ENCODE peak calls at places on chromosomes 6 and 20, in eight cellular contexts. One of them, this sample, is unnamed.

GRCh38 chr6:97925504-97925903 is 642.5 kb upstream of the MMS22L start:
- DNase-seq in activated naive CD4-positive, alpha-beta T cell treated with anti-CD3 and anti-CD28 coated beads for 36 hours: no peak
- DNase-seq in stimulated activated CD8-positive, alpha-beta memory T cell treated with anti-CD3 and anti-CD28 coated beads, Interleukin-4, amount 100 ng/mL, for 1 hour: no peak
- DNase-seq in H54: no peak
- DNase-seq in activated CD4-positive, alpha-beta memory T cell treated with anti-CD3 and anti-CD28 coated beads for 36 hours: no peak
- DNase-seq in psoas muscle: no peak
- DNase-seq in Karpas-422: peak
- DNase-seq in anterior cingulate cortex: no peak
- DNase-seq in this sample: no peak

GRCh38 chr20:49505518-49505917 is 23.1 kb upstream of the KCNB1 start:
- DNase-seq in activated naive CD4-positive, alpha-beta T cell treated with anti-CD3 and anti-CD28 coated beads for 36 hours: no peak
- DNase-seq in stimulated activated CD8-positive, alpha-beta memory T cell treated with anti-CD3 and anti-CD28 coated beads, Interleukin-4, amount 100 ng/mL, for 1 hour: no peak
- DNase-seq in H54: no peak
- DNase-seq in activated CD4-positive, alpha-beta memory T cell treated with anti-CD3 and anti-CD28 coated beads for 36 hours: no peak
- DNase-seq in psoas muscle: peak
- DNase-seq in Karpas-422: no peak
- DNase-seq in anterior cingulate cortex: peak
- DNase-seq in this sample: no peak

GRCh38 chr6:104606361-104606760 is 253.4 kb downstream of the HACE1 start:
- DNase-seq in activated naive CD4-positive, alpha-beta T cell treated with anti-CD3 and anti-CD28 coated beads for 36 hours: no peak
- DNase-seq in stimulated activated CD8-positive, alpha-beta memory T cell treated with anti-CD3 and anti-CD28 coated beads, Interleukin-4, amount 100 ng/mL, for 1 hour: no peak
- DNase-seq in H54: no peak
- DNase-seq in activated CD4-positive, alpha-beta memory T cell treated with anti-CD3 and anti-CD28 coated beads for 36 hours: no peak
- DNase-seq in psoas muscle: no peak
- DNase-seq in Karpas-422: no peak
- DNase-seq in anterior cingulate cortex: no peak
- DNase-seq in this sample: no peak

GRCh38 chr6:36979343-36979742 is 6.7 kb downstream of the MTCH1 start:
- DNase-seq in activated naive CD4-positive, alpha-beta T cell treated with anti-CD3 and anti-CD28 coated beads for 36 hours: peak
- DNase-seq in stimulated activated CD8-positive, alpha-beta memory T cell treated with anti-CD3 and anti-CD28 coated beads, Interleukin-4, amount 100 ng/mL, for 1 hour: no peak
- DNase-seq in H54: no peak
- DNase-seq in activated CD4-positive, alpha-beta memory T cell treated with anti-CD3 and anti-CD28 coated beads for 36 hours: peak
- DNase-seq in psoas muscle: peak
- DNase-seq in Karpas-422: no peak
- DNase-seq in anterior cingulate cortex: peak
- DNase-seq in this sample: peak

GRCh38 chr6:26172496-26172958 is 85.3 kb downstream of the HFE start:
- DNase-seq in activated naive CD4-positive, alpha-beta T cell treated with anti-CD3 and anti-CD28 coated beads for 36 hours: peak
- DNase-seq in stimulated activated CD8-positive, alpha-beta memory T cell treated with anti-CD3 and anti-CD28 coated beads, Interleukin-4, amount 100 ng/mL, for 1 hour: no peak
- DNase-seq in H54: no peak
- DNase-seq in activated CD4-positive, alpha-beta memory T cell treated with anti-CD3 and anti-CD28 coated beads for 36 hours: no peak
- DNase-seq in psoas muscle: no peak
- DNase-seq in Karpas-422: peak
- DNase-seq in anterior cingulate cortex: no peak
- DNase-seq in this sample: peak

GRCh38 chr6:36290668-36291620 is 21.1 kb downstream of the PNPLA1 start:
- DNase-seq in activated naive CD4-positive, alpha-beta T cell treated with anti-CD3 and anti-CD28 coated beads for 36 hours: no peak
- DNase-seq in stimulated activated CD8-positive, alpha-beta memory T cell treated with anti-CD3 and anti-CD28 coated beads, Interleukin-4, amount 100 ng/mL, for 1 hour: no peak
- DNase-seq in H54: peak
- DNase-seq in activated CD4-positive, alpha-beta memory T cell treated with anti-CD3 and anti-CD28 coated beads for 36 hours: no peak
- DNase-seq in psoas muscle: no peak
- DNase-seq in Karpas-422: no peak
- DNase-seq in anterior cingulate cortex: no peak
- DNase-seq in this sample: peak

GRCh38 chr6:51844391-51844735 is 243.1 kb downstream of the PKHD1 start:
- DNase-seq in activated naive CD4-positive, alpha-beta T cell treated with anti-CD3 and anti-CD28 coated beads for 36 hours: no peak
- DNase-seq in stimulated activated CD8-positive, alpha-beta memory T cell treated with anti-CD3 and anti-CD28 coated beads, Interleukin-4, amount 100 ng/mL, for 1 hour: no peak
- DNase-seq in H54: no peak
- DNase-seq in activated CD4-positive, alpha-beta memory T cell treated with anti-CD3 and anti-CD28 coated beads for 36 hours: no peak
- DNase-seq in psoas muscle: no peak
- DNase-seq in Karpas-422: peak
- DNase-seq in anterior cingulate cortex: no peak
- DNase-seq in this sample: no peak

GRCh38 chr20:45343445-45343866 is 4.8 kb downstream of the SDC4 start:
- DNase-seq in activated naive CD4-positive, alpha-beta T cell treated with anti-CD3 and anti-CD28 coated beads for 36 hours: no peak
- DNase-seq in stimulated activated CD8-positive, alpha-beta memory T cell treated with anti-CD3 and anti-CD28 coated beads, Interleukin-4, amount 100 ng/mL, for 1 hour: no peak
- DNase-seq in H54: no peak
- DNase-seq in activated CD4-positive, alpha-beta memory T cell treated with anti-CD3 and anti-CD28 coated beads for 36 hours: no peak
- DNase-seq in psoas muscle: no peak
- DNase-seq in Karpas-422: no peak
- DNase-seq in anterior cingulate cortex: no peak
- DNase-seq in this sample: no peak

GRCh38 chr6:74320076-74320475 is 624.1 kb downstream of the CD109 start:
- DNase-seq in activated naive CD4-positive, alpha-beta T cell treated with anti-CD3 and anti-CD28 coated beads for 36 hours: no peak
- DNase-seq in stimulated activated CD8-positive, alpha-beta memory T cell treated with anti-CD3 and anti-CD28 coated beads, Interleukin-4, amount 100 ng/mL, for 1 hour: no peak
- DNase-seq in H54: no peak
- DNase-seq in activated CD4-positive, alpha-beta memory T cell treated with anti-CD3 and anti-CD28 coated beads for 36 hours: no peak
- DNase-seq in psoas muscle: no peak
- DNase-seq in Karpas-422: no peak
- DNase-seq in anterior cingulate cortex: no peak
- DNase-seq in this sample: no peak

GRCh38 chr20:53940883-53941546 is 129.4 kb downstream of the BCAS1 start:
- DNase-seq in activated naive CD4-positive, alpha-beta T cell treated with anti-CD3 and anti-CD28 coated beads for 36 hours: no peak
- DNase-seq in stimulated activated CD8-positive, alpha-beta memory T cell treated with anti-CD3 and anti-CD28 coated beads, Interleukin-4, amount 100 ng/mL, for 1 hour: no peak
- DNase-seq in H54: peak
- DNase-seq in activated CD4-positive, alpha-beta memory T cell treated with anti-CD3 and anti-CD28 coated beads for 36 hours: no peak
- DNase-seq in psoas muscle: no peak
- DNase-seq in Karpas-422: no peak
- DNase-seq in anterior cingulate cortex: no peak
- DNase-seq in this sample: no peak

GRCh38 chr6:9540534-9541126 is 874.2 kb downstream of the TFAP2A start:
- DNase-seq in activated naive CD4-positive, alpha-beta T cell treated with anti-CD3 and anti-CD28 coated beads for 36 hours: peak
- DNase-seq in stimulated activated CD8-positive, alpha-beta memory T cell treated with anti-CD3 and anti-CD28 coated beads, Interleukin-4, amount 100 ng/mL, for 1 hour: no peak
- DNase-seq in H54: no peak
- DNase-seq in activated CD4-positive, alpha-beta memory T cell treated with anti-CD3 and anti-CD28 coated beads for 36 hours: no peak
- DNase-seq in psoas muscle: no peak
- DNase-seq in Karpas-422: peak
- DNase-seq in anterior cingulate cortex: no peak
- DNase-seq in this sample: peak

GRCh38 chr6:34792605-34793500 is 970 bp downstream of the BLTP3A start:
- DNase-seq in activated naive CD4-positive, alpha-beta T cell treated with anti-CD3 and anti-CD28 coated beads for 36 hours: peak
- DNase-seq in stimulated activated CD8-positive, alpha-beta memory T cell treated with anti-CD3 and anti-CD28 coated beads, Interleukin-4, amount 100 ng/mL, for 1 hour: no peak
- DNase-seq in H54: peak
- DNase-seq in activated CD4-positive, alpha-beta memory T cell treated with anti-CD3 and anti-CD28 coated beads for 36 hours: peak
- DNase-seq in psoas muscle: no peak
- DNase-seq in Karpas-422: peak
- DNase-seq in anterior cingulate cortex: no peak
- DNase-seq in this sample: peak

GRCh38 chr6:88008411-88008810 is 39.2 kb upstream of the SPACA1 start:
- DNase-seq in activated naive CD4-positive, alpha-beta T cell treated with anti-CD3 and anti-CD28 coated beads for 36 hours: no peak
- DNase-seq in stimulated activated CD8-positive, alpha-beta memory T cell treated with anti-CD3 and anti-CD28 coated beads, Interleukin-4, amount 100 ng/mL, for 1 hour: no peak
- DNase-seq in H54: no peak
- DNase-seq in activated CD4-positive, alpha-beta memory T cell treated with anti-CD3 and anti-CD28 coated beads for 36 hours: no peak
- DNase-seq in psoas muscle: no peak
- DNase-seq in Karpas-422: no peak
- DNase-seq in anterior cingulate cortex: no peak
- DNase-seq in this sample: no peak

GRCh38 chr6:157763129-157763893 is 59.7 kb upstream of the SNX9 start:
- DNase-seq in activated naive CD4-positive, alpha-beta T cell treated with anti-CD3 and anti-CD28 coated beads for 36 hours: peak
- DNase-seq in stimulated activated CD8-positive, alpha-beta memory T cell treated with anti-CD3 and anti-CD28 coated beads, Interleukin-4, amount 100 ng/mL, for 1 hour: no peak
- DNase-seq in H54: peak
- DNase-seq in activated CD4-positive, alpha-beta memory T cell treated with anti-CD3 and anti-CD28 coated beads for 36 hours: peak
- DNase-seq in psoas muscle: peak
- DNase-seq in Karpas-422: peak
- DNase-seq in anterior cingulate cortex: no peak
- DNase-seq in this sample: peak

GRCh38 chr6:98995116-98995515 is 47.4 kb upstream of the FBXL4 start:
- DNase-seq in activated naive CD4-positive, alpha-beta T cell treated with anti-CD3 and anti-CD28 coated beads for 36 hours: no peak
- DNase-seq in stimulated activated CD8-positive, alpha-beta memory T cell treated with anti-CD3 and anti-CD28 coated beads, Interleukin-4, amount 100 ng/mL, for 1 hour: no peak
- DNase-seq in H54: no peak
- DNase-seq in activated CD4-positive, alpha-beta memory T cell treated with anti-CD3 and anti-CD28 coated beads for 36 hours: no peak
- DNase-seq in psoas muscle: no peak
- DNase-seq in Karpas-422: no peak
- DNase-seq in anterior cingulate cortex: no peak
- DNase-seq in this sample: no peak

GRCh38 chr6:50824505-50824904 is 5.8 kb downstream of the TFAP2B start:
- DNase-seq in activated naive CD4-positive, alpha-beta T cell treated with anti-CD3 and anti-CD28 coated beads for 36 hours: no peak
- DNase-seq in stimulated activated CD8-positive, alpha-beta memory T cell treated with anti-CD3 and anti-CD28 coated beads, Interleukin-4, amount 100 ng/mL, for 1 hour: no peak
- DNase-seq in H54: no peak
- DNase-seq in activated CD4-positive, alpha-beta memory T cell treated with anti-CD3 and anti-CD28 coated beads for 36 hours: no peak
- DNase-seq in psoas muscle: no peak
- DNase-seq in Karpas-422: no peak
- DNase-seq in anterior cingulate cortex: no peak
- DNase-seq in this sample: no peak

GRCh38 chr6:39003072-39003471 is 45.5 kb upstream of the GLP1R start:
- DNase-seq in activated naive CD4-positive, alpha-beta T cell treated with anti-CD3 and anti-CD28 coated beads for 36 hours: peak
- DNase-seq in stimulated activated CD8-positive, alpha-beta memory T cell treated with anti-CD3 and anti-CD28 coated beads, Interleukin-4, amount 100 ng/mL, for 1 hour: no peak
- DNase-seq in H54: no peak
- DNase-seq in activated CD4-positive, alpha-beta memory T cell treated with anti-CD3 and anti-CD28 coated beads for 36 hours: peak
- DNase-seq in psoas muscle: no peak
- DNase-seq in Karpas-422: peak
- DNase-seq in anterior cingulate cortex: no peak
- DNase-seq in this sample: peak

GRCh38 chr6:134732761-134733160 is 217.1 kb downstream of the ALDH8A1 start:
- DNase-seq in activated naive CD4-positive, alpha-beta T cell treated with anti-CD3 and anti-CD28 coated beads for 36 hours: no peak
- DNase-seq in stimulated activated CD8-positive, alpha-beta memory T cell treated with anti-CD3 and anti-CD28 coated beads, Interleukin-4, amount 100 ng/mL, for 1 hour: no peak
- DNase-seq in H54: no peak
- DNase-seq in activated CD4-positive, alpha-beta memory T cell treated with anti-CD3 and anti-CD28 coated beads for 36 hours: no peak
- DNase-seq in psoas muscle: no peak
- DNase-seq in Karpas-422: no peak
- DNase-seq in anterior cingulate cortex: no peak
- DNase-seq in this sample: no peak

GRCh38 chr6:132648356-132648755 is 10.6 kb downstream of the TAAR1 start:
- DNase-seq in activated naive CD4-positive, alpha-beta T cell treated with anti-CD3 and anti-CD28 coated beads for 36 hours: peak
- DNase-seq in stimulated activated CD8-positive, alpha-beta memory T cell treated with anti-CD3 and anti-CD28 coated beads, Interleukin-4, amount 100 ng/mL, for 1 hour: no peak
- DNase-seq in H54: no peak
- DNase-seq in activated CD4-positive, alpha-beta memory T cell treated with anti-CD3 and anti-CD28 coated beads for 36 hours: peak
- DNase-seq in psoas muscle: no peak
- DNase-seq in Karpas-422: no peak
- DNase-seq in anterior cingulate cortex: no peak
- DNase-seq in this sample: peak

GRCh38 chr20:11302436-11302835 is 615.3 kb upstream of the BTBD3 start:
- DNase-seq in activated naive CD4-positive, alpha-beta T cell treated with anti-CD3 and anti-CD28 coated beads for 36 hours: no peak
- DNase-seq in stimulated activated CD8-positive, alpha-beta memory T cell treated with anti-CD3 and anti-CD28 coated beads, Interleukin-4, amount 100 ng/mL, for 1 hour: no peak
- DNase-seq in H54: no peak
- DNase-seq in activated CD4-positive, alpha-beta memory T cell treated with anti-CD3 and anti-CD28 coated beads for 36 hours: no peak
- DNase-seq in psoas muscle: no peak
- DNase-seq in Karpas-422: no peak
- DNase-seq in anterior cingulate cortex: no peak
- DNase-seq in this sample: no peak

GRCh38 chr20:32155017-32155965 is 45.8 kb downstream of the TM9SF4 start:
- DNase-seq in activated naive CD4-positive, alpha-beta T cell treated with anti-CD3 and anti-CD28 coated beads for 36 hours: peak
- DNase-seq in stimulated activated CD8-positive, alpha-beta memory T cell treated with anti-CD3 and anti-CD28 coated beads, Interleukin-4, amount 100 ng/mL, for 1 hour: no peak
- DNase-seq in H54: peak
- DNase-seq in activated CD4-positive, alpha-beta memory T cell treated with anti-CD3 and anti-CD28 coated beads for 36 hours: peak
- DNase-seq in psoas muscle: peak
- DNase-seq in Karpas-422: peak
- DNase-seq in anterior cingulate cortex: no peak
- DNase-seq in this sample: peak

GRCh38 chr6:14758421-14759043 is 487.3 kb upstream of the JARID2 start:
- DNase-seq in activated naive CD4-positive, alpha-beta T cell treated with anti-CD3 and anti-CD28 coated beads for 36 hours: peak
- DNase-seq in stimulated activated CD8-positive, alpha-beta memory T cell treated with anti-CD3 and anti-CD28 coated beads, Interleukin-4, amount 100 ng/mL, for 1 hour: no peak
- DNase-seq in H54: no peak
- DNase-seq in activated CD4-positive, alpha-beta memory T cell treated with anti-CD3 and anti-CD28 coated beads for 36 hours: peak
- DNase-seq in psoas muscle: no peak
- DNase-seq in Karpas-422: no peak
- DNase-seq in anterior cingulate cortex: no peak
- DNase-seq in this sample: peak

GRCh38 chr6:49551126-49551865 is 828 bp downstream of the C6orf141 start:
- DNase-seq in activated naive CD4-positive, alpha-beta T cell treated with anti-CD3 and anti-CD28 coated beads for 36 hours: no peak
- DNase-seq in stimulated activated CD8-positive, alpha-beta memory T cell treated with anti-CD3 and anti-CD28 coated beads, Interleukin-4, amount 100 ng/mL, for 1 hour: no peak
- DNase-seq in H54: peak
- DNase-seq in activated CD4-positive, alpha-beta memory T cell treated with anti-CD3 and anti-CD28 coated beads for 36 hours: peak
- DNase-seq in psoas muscle: no peak
- DNase-seq in Karpas-422: no peak
- DNase-seq in anterior cingulate cortex: no peak
- DNase-seq in this sample: peak

GRCh38 chr6:133340557-133340956 is 99.4 kb downstream of the EYA4 start:
- DNase-seq in activated naive CD4-positive, alpha-beta T cell treated with anti-CD3 and anti-CD28 coated beads for 36 hours: no peak
- DNase-seq in stimulated activated CD8-positive, alpha-beta memory T cell treated with anti-CD3 and anti-CD28 coated beads, Interleukin-4, amount 100 ng/mL, for 1 hour: no peak
- DNase-seq in H54: no peak
- DNase-seq in activated CD4-positive, alpha-beta memory T cell treated with anti-CD3 and anti-CD28 coated beads for 36 hours: no peak
- DNase-seq in psoas muscle: no peak
- DNase-seq in Karpas-422: no peak
- DNase-seq in anterior cingulate cortex: no peak
- DNase-seq in this sample: no peak

GRCh38 chr6:157990321-157991066 is 8.8 kb downstream of the SYNJ2 start:
- DNase-seq in activated naive CD4-positive, alpha-beta T cell treated with anti-CD3 and anti-CD28 coated beads for 36 hours: peak
- DNase-seq in stimulated activated CD8-positive, alpha-beta memory T cell treated with anti-CD3 and anti-CD28 coated beads, Interleukin-4, amount 100 ng/mL, for 1 hour: no peak
- DNase-seq in H54: no peak
- DNase-seq in activated CD4-positive, alpha-beta memory T cell treated with anti-CD3 and anti-CD28 coated beads for 36 hours: peak
- DNase-seq in psoas muscle: no peak
- DNase-seq in Karpas-422: no peak
- DNase-seq in anterior cingulate cortex: no peak
- DNase-seq in this sample: peak

GRCh38 chr6:4397307-4397706 is 261.9 kb upstream of the ECI2 start:
- DNase-seq in activated naive CD4-positive, alpha-beta T cell treated with anti-CD3 and anti-CD28 coated beads for 36 hours: no peak
- DNase-seq in stimulated activated CD8-positive, alpha-beta memory T cell treated with anti-CD3 and anti-CD28 coated beads, Interleukin-4, amount 100 ng/mL, for 1 hour: no peak
- DNase-seq in H54: no peak
- DNase-seq in activated CD4-positive, alpha-beta memory T cell treated with anti-CD3 and anti-CD28 coated beads for 36 hours: no peak
- DNase-seq in psoas muscle: peak
- DNase-seq in Karpas-422: no peak
- DNase-seq in anterior cingulate cortex: no peak
- DNase-seq in this sample: no peak

GRCh38 chr6:21679761-21680265 is 86.3 kb downstream of the SOX4 start:
- DNase-seq in activated naive CD4-positive, alpha-beta T cell treated with anti-CD3 and anti-CD28 coated beads for 36 hours: no peak
- DNase-seq in stimulated activated CD8-positive, alpha-beta memory T cell treated with anti-CD3 and anti-CD28 coated beads, Interleukin-4, amount 100 ng/mL, for 1 hour: no peak
- DNase-seq in H54: peak
- DNase-seq in activated CD4-positive, alpha-beta memory T cell treated with anti-CD3 and anti-CD28 coated beads for 36 hours: no peak
- DNase-seq in psoas muscle: no peak
- DNase-seq in Karpas-422: no peak
- DNase-seq in anterior cingulate cortex: no peak
- DNase-seq in this sample: no peak

GRCh38 chr20:39660965-39661364 is 698.8 kb downstream of the DHX35 start:
- DNase-seq in activated naive CD4-positive, alpha-beta T cell treated with anti-CD3 and anti-CD28 coated beads for 36 hours: no peak
- DNase-seq in stimulated activated CD8-positive, alpha-beta memory T cell treated with anti-CD3 and anti-CD28 coated beads, Interleukin-4, amount 100 ng/mL, for 1 hour: no peak
- DNase-seq in H54: no peak
- DNase-seq in activated CD4-positive, alpha-beta memory T cell treated with anti-CD3 and anti-CD28 coated beads for 36 hours: no peak
- DNase-seq in psoas muscle: no peak
- DNase-seq in Karpas-422: peak
- DNase-seq in anterior cingulate cortex: no peak
- DNase-seq in this sample: no peak

GRCh38 chr20:62227591-62227976 is 7.5 kb upstream of the HRH3 start:
- DNase-seq in activated naive CD4-positive, alpha-beta T cell treated with anti-CD3 and anti-CD28 coated beads for 36 hours: no peak
- DNase-seq in stimulated activated CD8-positive, alpha-beta memory T cell treated with anti-CD3 and anti-CD28 coated beads, Interleukin-4, amount 100 ng/mL, for 1 hour: no peak
- DNase-seq in H54: no peak
- DNase-seq in activated CD4-positive, alpha-beta memory T cell treated with anti-CD3 and anti-CD28 coated beads for 36 hours: no peak
- DNase-seq in psoas muscle: no peak
- DNase-seq in Karpas-422: no peak
- DNase-seq in anterior cingulate cortex: no peak
- DNase-seq in this sample: no peak

GRCh38 chr20:18001131-18001921 is 32.5 kb downstream of the MGME1 start:
- DNase-seq in activated naive CD4-positive, alpha-beta T cell treated with anti-CD3 and anti-CD28 coated beads for 36 hours: no peak
- DNase-seq in stimulated activated CD8-positive, alpha-beta memory T cell treated with anti-CD3 and anti-CD28 coated beads, Interleukin-4, amount 100 ng/mL, for 1 hour: no peak
- DNase-seq in H54: peak
- DNase-seq in activated CD4-positive, alpha-beta memory T cell treated with anti-CD3 and anti-CD28 coated beads for 36 hours: no peak
- DNase-seq in psoas muscle: peak
- DNase-seq in Karpas-422: no peak
- DNase-seq in anterior cingulate cortex: peak
- DNase-seq in this sample: no peak

GRCh38 chr20:30811896-30812671 is 445.4 kb upstream of the DEFB115 start:
- DNase-seq in activated naive CD4-positive, alpha-beta T cell treated with anti-CD3 and anti-CD28 coated beads for 36 hours: no peak
- DNase-seq in stimulated activated CD8-positive, alpha-beta memory T cell treated with anti-CD3 and anti-CD28 coated beads, Interleukin-4, amount 100 ng/mL, for 1 hour: no peak
- DNase-seq in H54: peak
- DNase-seq in activated CD4-positive, alpha-beta memory T cell treated with anti-CD3 and anti-CD28 coated beads for 36 hours: no peak
- DNase-seq in psoas muscle: peak
- DNase-seq in Karpas-422: peak
- DNase-seq in anterior cingulate cortex: no peak
- DNase-seq in this sample: peak

GRCh38 chr6:30845183-30845582 is 39.1 kb upstream of the DDR1 start:
- DNase-seq in activated naive CD4-positive, alpha-beta T cell treated with anti-CD3 and anti-CD28 coated beads for 36 hours: no peak
- DNase-seq in stimulated activated CD8-positive, alpha-beta memory T cell treated with anti-CD3 and anti-CD28 coated beads, Interleukin-4, amount 100 ng/mL, for 1 hour: no peak
- DNase-seq in H54: no peak
- DNase-seq in activated CD4-positive, alpha-beta memory T cell treated with anti-CD3 and anti-CD28 coated beads for 36 hours: no peak
- DNase-seq in psoas muscle: no peak
- DNase-seq in Karpas-422: peak
- DNase-seq in anterior cingulate cortex: no peak
- DNase-seq in this sample: peak

GRCh38 chr6:137277971-137278602 is 58.9 kb upstream of the IFNGR1 start:
- DNase-seq in activated naive CD4-positive, alpha-beta T cell treated with anti-CD3 and anti-CD28 coated beads for 36 hours: no peak
- DNase-seq in stimulated activated CD8-positive, alpha-beta memory T cell treated with anti-CD3 and anti-CD28 coated beads, Interleukin-4, amount 100 ng/mL, for 1 hour: no peak
- DNase-seq in H54: no peak
- DNase-seq in activated CD4-positive, alpha-beta memory T cell treated with anti-CD3 and anti-CD28 coated beads for 36 hours: no peak
- DNase-seq in psoas muscle: no peak
- DNase-seq in Karpas-422: no peak
- DNase-seq in anterior cingulate cortex: no peak
- DNase-seq in this sample: no peak

GRCh38 chr6:20892365-20892764 is 358.1 kb downstream of the CDKAL1 start:
- DNase-seq in activated naive CD4-positive, alpha-beta T cell treated with anti-CD3 and anti-CD28 coated beads for 36 hours: no peak
- DNase-seq in stimulated activated CD8-positive, alpha-beta memory T cell treated with anti-CD3 and anti-CD28 coated beads, Interleukin-4, amount 100 ng/mL, for 1 hour: no peak
- DNase-seq in H54: no peak
- DNase-seq in activated CD4-positive, alpha-beta memory T cell treated with anti-CD3 and anti-CD28 coated beads for 36 hours: no peak
- DNase-seq in psoas muscle: no peak
- DNase-seq in Karpas-422: peak
- DNase-seq in anterior cingulate cortex: no peak
- DNase-seq in this sample: no peak

This sample was measured in activated CD8-positive, alpha-beta T cell treated with anti-CD3 and anti-CD28 coated beads for 36 hours.